ENCODE peak calls at places on chromosomes 2 and 18, in four cellular contexts. K is kidney, E is upper lobe of right lung, C is brain microvascular endothelial cell. B is an unnamed sample.

GRCh38 chr2:134228493-134228903 is 25.4 kb upstream of the MGAT5 start:
- DNase-seq in K (no peak), E (no peak), C (no peak), B (no peak)

GRCh38 chr2:74206180-74206688 is 7.8 kb downstream of the MTHFD2 start:
- DNase-seq in K (no peak), E (no peak), C (peak), B (peak)

GRCh38 chr2:223760838-223761502 is 76.4 kb downstream of the AP1S3 start:
- DNase-seq in K (peak), E (no peak), C (peak), B (no peak)

GRCh38 chr2:196268538-196269338 is 97.4 kb upstream of the STK17B start:
- DNase-seq in K (no peak), E (no peak), C (no peak), B (no peak)

GRCh38 chr2:167509585-167509984 is 621.3 kb downstream of the XIRP2 start:
- DNase-seq in K (no peak), E (no peak), C (peak), B (no peak)

GRCh38 chr18:43486462-43486861 is 209.2 kb upstream of the SYT4 start:
- DNase-seq in K (no peak), E (no peak), C (no peak), B (peak)

GRCh38 chr2:169362346-169363026 is at the start of gene LRP2:
- DNase-seq in K (peak), E (peak), C (no peak), B (no peak)

GRCh38 chr2:74502720-74503505 is 3.5 kb upstream of the LBX2 start:
- DNase-seq in K (peak), E (peak), C (peak), B (no peak)

GRCh38 chr2:149410701-149411484 is 80.5 kb downstream of the LYPD6 start:
- DNase-seq in K (no peak), E (no peak), C (no peak), B (no peak)

GRCh38 chr2:153287109-153287801 is 191.3 kb downstream of the RPRM start:
- DNase-seq in K (no peak), E (no peak), C (no peak), B (no peak)

GRCh38 chr2:60958361-60958760 is 59.2 kb upstream of the PEX13 start:
- DNase-seq in K (no peak), E (no peak), C (peak), B (no peak)

GRCh38 chr2:157251932-157252331 is 5.6 kb upstream of the GALNT5 start:
- DNase-seq in K (no peak), E (no peak), C (no peak), B (no peak)

GRCh38 chr18:31380912-31381311 is 4.3 kb downstream of the DSG4 start:
- DNase-seq in K (no peak), E (no peak), C (no peak), B (no peak)

DNA sequence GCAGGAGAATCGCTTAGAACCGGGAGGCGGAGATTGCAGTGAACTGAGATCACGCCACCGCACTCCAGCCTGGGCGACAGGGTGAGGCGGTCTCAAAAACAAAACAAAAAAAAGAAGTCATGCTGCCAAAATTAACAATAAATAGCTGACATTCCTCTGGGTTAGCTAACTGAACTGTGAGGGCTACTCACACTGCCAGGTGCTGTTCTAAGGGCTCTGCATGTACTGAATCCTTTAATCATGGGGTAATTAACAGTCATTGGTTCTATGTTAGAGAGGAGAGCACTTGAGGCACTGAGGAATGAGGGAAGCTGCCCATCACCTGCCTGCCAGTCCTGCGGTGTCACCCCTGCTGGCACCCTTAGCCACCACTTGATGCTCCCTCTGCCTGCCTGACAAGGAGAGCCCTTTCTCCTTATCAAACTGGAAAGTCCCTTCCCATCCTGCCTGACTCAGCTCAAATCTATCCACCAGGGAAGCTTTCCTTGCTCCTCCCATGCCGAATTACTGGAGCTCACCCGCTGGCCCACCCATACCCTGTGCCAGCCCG is 73.0 kb upstream of the RIOK3 start:
- DNase-seq in K (no peak), E (peak), C (peak), B (no peak)
- H3K27ac ChIP-seq in K (no peak), E (peak), C (peak), B (no peak)

GRCh38 chr2:235170016-235170415 is 218.2 kb downstream of the SH3BP4 start:
- DNase-seq in K (no peak), E (no peak), C (peak), B (no peak)
- H3K27ac ChIP-seq in K (no peak), E (no peak), C (no peak), B (no peak)

GRCh38 chr2:47735912-47736311 is 47.0 kb upstream of the MSH6 start:
- DNase-seq in K (no peak), E (no peak), C (no peak), B (no peak)
- H3K27ac ChIP-seq in K (no peak), E (no peak), C (no peak), B (no peak)

DNA sequence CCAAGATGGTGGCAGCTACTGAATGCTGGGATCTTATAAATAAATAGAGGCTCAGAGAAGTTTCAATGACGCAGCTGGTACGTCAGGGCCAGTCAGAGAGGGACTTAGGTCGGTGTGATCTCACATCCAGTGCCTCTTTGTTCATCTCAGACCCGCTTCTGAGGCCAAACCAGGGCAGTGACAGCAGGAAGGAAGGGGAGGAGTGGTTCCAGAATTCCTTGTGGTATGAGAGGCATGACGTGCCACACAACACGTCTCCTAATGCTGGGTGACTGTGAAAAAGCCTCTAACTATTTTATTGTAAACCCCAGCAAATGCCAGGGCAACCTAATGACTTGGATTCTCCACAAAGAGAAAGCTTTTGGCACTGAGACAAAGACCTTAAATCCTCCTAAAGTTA is 423.3 kb downstream of the LPIN1 start:
- DNase-seq in K (peak), E (no peak), C (peak), B (no peak)
- H3K27ac ChIP-seq in K (peak), E (peak), C (peak), B (no peak)

GRCh38 chr2:138510319-138510718 is 8.7 kb downstream of the SPOPL start:
- DNase-seq in K (no peak), E (no peak), C (no peak), B (no peak)
- H3K27ac ChIP-seq in K (no peak), E (no peak), C (no peak), B (no peak)

GRCh38 chr2:176003958-176004357 is 1.9 kb upstream of the LNPK start:
- DNase-seq in K (no peak), E (no peak), C (no peak), B (no peak)
- H3K27ac ChIP-seq in K (no peak), E (no peak), C (no peak), B (no peak)

GRCh38 chr2:213419980-213420379 is 135.7 kb downstream of the SPAG16 start:
- DNase-seq in K (no peak), E (no peak), C (no peak), B (no peak)

GRCh38 chr2:213425618-213426017 is 141.4 kb downstream of the SPAG16 start:
- DNase-seq in K (no peak), E (no peak), C (no peak), B (no peak)

GRCh38 chr2:213422211-213422610 is 137.9 kb downstream of the SPAG16 start:
- DNase-seq in K (peak), E (no peak), C (no peak), B (no peak)

GRCh38 chr2:213416832-213417231 is 132.6 kb downstream of the SPAG16 start:
- DNase-seq in K (no peak), E (no peak), C (no peak), B (no peak)

GRCh38 chr2:213420829-213421385 is 136.6 kb downstream of the SPAG16 start:
- DNase-seq in K (peak), E (no peak), C (no peak), B (no peak)
- H3K27ac ChIP-seq in K (no peak), E (no peak), C (no peak), B (no peak)